ENCODE peak calls at places on chromosomes 16 and 17, in eight cellular contexts. One of them, this sample, is unnamed.

GRCh38 chr17:35189291-35189690 is 4.9 kb downstream of the SLC35G3 start:
- DNase-seq in stimulated activated CD8-positive, alpha-beta memory T cell treated with anti-CD3 and anti-CD28 coated beads, Interleukin-4, amount 100 ng/mL, for 24 hours: no peak
- DNase-seq in astrocyte of the cerebellum: no peak
- DNase-seq in retinal pigment epithelial cell: no peak
- DNase-seq in Caki2: no peak
- DNase-seq in central memory CD4-positive, alpha-beta T cell: no peak
- DNase-seq in Daoy: peak
- DNase-seq in neural crest cell: no peak
- DNase-seq in this sample: no peak

GRCh38 chr17:66281671-66282369 is 20.6 kb upstream of the PRKCA start:
- DNase-seq in Daoy: no peak
- DNase-seq in retinal pigment epithelial cell: no peak
- DNase-seq in astrocyte of the cerebellum: no peak
- DNase-seq in stimulated activated CD8-positive, alpha-beta memory T cell treated with anti-CD3 and anti-CD28 coated beads, Interleukin-4, amount 100 ng/mL, for 24 hours: no peak
- DNase-seq in central memory CD4-positive, alpha-beta T cell: no peak
- DNase-seq in neural crest cell: no peak
- DNase-seq in Caki2: no peak
- DNase-seq in this sample: no peak

GRCh38 chr16:86740817-86741799 is 162.8 kb downstream of the FOXL1 start:
- DNase-seq in Caki2: peak
- DNase-seq in stimulated activated CD8-positive, alpha-beta memory T cell treated with anti-CD3 and anti-CD28 coated beads, Interleukin-4, amount 100 ng/mL, for 24 hours: no peak
- DNase-seq in retinal pigment epithelial cell: peak
- DNase-seq in neural crest cell: peak
- DNase-seq in central memory CD4-positive, alpha-beta T cell: no peak
- DNase-seq in astrocyte of the cerebellum: peak
- DNase-seq in Daoy: peak
- DNase-seq in this sample: peak

GRCh38 chr17:2059125-2059836 is 4.4 kb downstream of the HIC1 start:
- DNase-seq in central memory CD4-positive, alpha-beta T cell: no peak
- DNase-seq in Daoy: no peak
- DNase-seq in retinal pigment epithelial cell: no peak
- DNase-seq in stimulated activated CD8-positive, alpha-beta memory T cell treated with anti-CD3 and anti-CD28 coated beads, Interleukin-4, amount 100 ng/mL, for 24 hours: no peak
- DNase-seq in Caki2: no peak
- DNase-seq in astrocyte of the cerebellum: no peak
- DNase-seq in neural crest cell: no peak
- DNase-seq in this sample: no peak

GRCh38 chr17:40028595-40028994 is 13.4 kb downstream of the CSF3 start:
- DNase-seq in neural crest cell: no peak
- DNase-seq in stimulated activated CD8-positive, alpha-beta memory T cell treated with anti-CD3 and anti-CD28 coated beads, Interleukin-4, amount 100 ng/mL, for 24 hours: no peak
- DNase-seq in retinal pigment epithelial cell: no peak
- DNase-seq in Daoy: no peak
- DNase-seq in astrocyte of the cerebellum: no peak
- DNase-seq in central memory CD4-positive, alpha-beta T cell: no peak
- DNase-seq in Caki2: no peak
- DNase-seq in this sample: no peak

GRCh38 chr17:1769826-1770477 is 8.1 kb downstream of the SERPINF1 start:
- DNase-seq in retinal pigment epithelial cell: no peak
- DNase-seq in Caki2: peak
- DNase-seq in stimulated activated CD8-positive, alpha-beta memory T cell treated with anti-CD3 and anti-CD28 coated beads, Interleukin-4, amount 100 ng/mL, for 24 hours: no peak
- DNase-seq in astrocyte of the cerebellum: no peak
- DNase-seq in Daoy: peak
- DNase-seq in central memory CD4-positive, alpha-beta T cell: no peak
- DNase-seq in neural crest cell: no peak
- DNase-seq in this sample: peak

GRCh38 chr17:740240-741055 is 8.1 kb downstream of the TLCD3A start:
- DNase-seq in retinal pigment epithelial cell: no peak
- DNase-seq in neural crest cell: no peak
- DNase-seq in stimulated activated CD8-positive, alpha-beta memory T cell treated with anti-CD3 and anti-CD28 coated beads, Interleukin-4, amount 100 ng/mL, for 24 hours: no peak
- DNase-seq in Daoy: no peak
- DNase-seq in central memory CD4-positive, alpha-beta T cell: peak
- DNase-seq in Caki2: no peak
- DNase-seq in astrocyte of the cerebellum: no peak
- DNase-seq in this sample: no peak

GRCh38 chr17:69853533-69854262 is 221.3 kb upstream of the KCNJ16 start:
- DNase-seq in retinal pigment epithelial cell: no peak
- DNase-seq in central memory CD4-positive, alpha-beta T cell: no peak
- DNase-seq in Daoy: no peak
- DNase-seq in stimulated activated CD8-positive, alpha-beta memory T cell treated with anti-CD3 and anti-CD28 coated beads, Interleukin-4, amount 100 ng/mL, for 24 hours: no peak
- DNase-seq in Caki2: no peak
- DNase-seq in neural crest cell: no peak
- DNase-seq in astrocyte of the cerebellum: no peak
- DNase-seq in this sample: no peak

GRCh38 chr16:73027655-73028220 is 20.2 kb downstream of the ZFHX3 start:
- DNase-seq in Caki2: no peak
- DNase-seq in retinal pigment epithelial cell: no peak
- DNase-seq in neural crest cell: no peak
- DNase-seq in Daoy: no peak
- DNase-seq in stimulated activated CD8-positive, alpha-beta memory T cell treated with anti-CD3 and anti-CD28 coated beads, Interleukin-4, amount 100 ng/mL, for 24 hours: no peak
- DNase-seq in central memory CD4-positive, alpha-beta T cell: no peak
- DNase-seq in astrocyte of the cerebellum: no peak
- DNase-seq in this sample: no peak

GRCh38 chr16:81808933-81809480 is 29.9 kb downstream of the PLCG2 start:
- DNase-seq in astrocyte of the cerebellum: no peak
- DNase-seq in Daoy: no peak
- DNase-seq in retinal pigment epithelial cell: no peak
- DNase-seq in neural crest cell: no peak
- DNase-seq in Caki2: no peak
- DNase-seq in central memory CD4-positive, alpha-beta T cell: no peak
- DNase-seq in stimulated activated CD8-positive, alpha-beta memory T cell treated with anti-CD3 and anti-CD28 coated beads, Interleukin-4, amount 100 ng/mL, for 24 hours: no peak
- DNase-seq in this sample: no peak

GRCh38 chr17:8300629-8301242 is 5.5 kb upstream of the SLC25A35 start:
- DNase-seq in Daoy: peak
- DNase-seq in central memory CD4-positive, alpha-beta T cell: peak
- DNase-seq in neural crest cell: peak
- DNase-seq in Caki2: peak
- DNase-seq in stimulated activated CD8-positive, alpha-beta memory T cell treated with anti-CD3 and anti-CD28 coated beads, Interleukin-4, amount 100 ng/mL, for 24 hours: peak
- DNase-seq in astrocyte of the cerebellum: peak
- DNase-seq in retinal pigment epithelial cell: no peak
- DNase-seq in this sample: peak

GRCh38 chr16:58022601-58023371 is 2.8 kb upstream of the MMP15 start:
- DNase-seq in Daoy: peak
- DNase-seq in central memory CD4-positive, alpha-beta T cell: no peak
- DNase-seq in neural crest cell: no peak
- DNase-seq in retinal pigment epithelial cell: no peak
- DNase-seq in stimulated activated CD8-positive, alpha-beta memory T cell treated with anti-CD3 and anti-CD28 coated beads, Interleukin-4, amount 100 ng/mL, for 24 hours: no peak
- DNase-seq in astrocyte of the cerebellum: peak
- DNase-seq in Caki2: peak
- DNase-seq in this sample: peak

GRCh38 chr17:81359218-81359617 is 36.0 kb upstream of the BAHCC1 start:
- DNase-seq in astrocyte of the cerebellum: no peak
- DNase-seq in stimulated activated CD8-positive, alpha-beta memory T cell treated with anti-CD3 and anti-CD28 coated beads, Interleukin-4, amount 100 ng/mL, for 24 hours: no peak
- DNase-seq in Daoy: no peak
- DNase-seq in Caki2: no peak
- DNase-seq in central memory CD4-positive, alpha-beta T cell: no peak
- DNase-seq in neural crest cell: no peak
- DNase-seq in retinal pigment epithelial cell: no peak
- DNase-seq in this sample: no peak

GRCh38 chr17:77681820-77682219 is 276.7 kb upstream of the TNRC6C start:
- DNase-seq in stimulated activated CD8-positive, alpha-beta memory T cell treated with anti-CD3 and anti-CD28 coated beads, Interleukin-4, amount 100 ng/mL, for 24 hours: no peak
- DNase-seq in retinal pigment epithelial cell: no peak
- DNase-seq in Caki2: no peak
- DNase-seq in neural crest cell: no peak
- DNase-seq in astrocyte of the cerebellum: peak
- DNase-seq in Daoy: no peak
- DNase-seq in central memory CD4-positive, alpha-beta T cell: no peak
- DNase-seq in this sample: no peak

GRCh38 chr16:86012221-86012620 is 113.3 kb downstream of the IRF8 start:
- DNase-seq in central memory CD4-positive, alpha-beta T cell: no peak
- DNase-seq in stimulated activated CD8-positive, alpha-beta memory T cell treated with anti-CD3 and anti-CD28 coated beads, Interleukin-4, amount 100 ng/mL, for 24 hours: no peak
- DNase-seq in Caki2: no peak
- DNase-seq in neural crest cell: no peak
- DNase-seq in astrocyte of the cerebellum: no peak
- DNase-seq in retinal pigment epithelial cell: no peak
- DNase-seq in Daoy: no peak
- DNase-seq in this sample: no peak

GRCh38 chr17:72843591-72843990 is 248.9 kb downstream of the SLC39A11 start:
- DNase-seq in Caki2: no peak
- DNase-seq in central memory CD4-positive, alpha-beta T cell: no peak
- DNase-seq in retinal pigment epithelial cell: no peak
- DNase-seq in neural crest cell: no peak
- DNase-seq in Daoy: no peak
- DNase-seq in astrocyte of the cerebellum: no peak
- DNase-seq in stimulated activated CD8-positive, alpha-beta memory T cell treated with anti-CD3 and anti-CD28 coated beads, Interleukin-4, amount 100 ng/mL, for 24 hours: no peak
- DNase-seq in this sample: peak

GRCh38 chr16:878071-878784 is 77.7 kb upstream of the GNG13 start:
- DNase-seq in astrocyte of the cerebellum: no peak
- DNase-seq in neural crest cell: no peak
- DNase-seq in retinal pigment epithelial cell: no peak
- DNase-seq in Daoy: peak
- DNase-seq in Caki2: no peak
- DNase-seq in central memory CD4-positive, alpha-beta T cell: no peak
- DNase-seq in stimulated activated CD8-positive, alpha-beta memory T cell treated with anti-CD3 and anti-CD28 coated beads, Interleukin-4, amount 100 ng/mL, for 24 hours: peak
- DNase-seq in this sample: no peak

GRCh38 chr16:66188786-66189725 is 177.4 kb upstream of the CDH5 start:
- DNase-seq in stimulated activated CD8-positive, alpha-beta memory T cell treated with anti-CD3 and anti-CD28 coated beads, Interleukin-4, amount 100 ng/mL, for 24 hours: no peak
- DNase-seq in Caki2: no peak
- DNase-seq in astrocyte of the cerebellum: peak
- DNase-seq in Daoy: peak
- DNase-seq in neural crest cell: no peak
- DNase-seq in central memory CD4-positive, alpha-beta T cell: no peak
- DNase-seq in retinal pigment epithelial cell: no peak
- DNase-seq in this sample: no peak

GRCh38 chr17:78822552-78822951 is 18.1 kb downstream of the USP36 start:
- DNase-seq in Caki2: no peak
- DNase-seq in stimulated activated CD8-positive, alpha-beta memory T cell treated with anti-CD3 and anti-CD28 coated beads, Interleukin-4, amount 100 ng/mL, for 24 hours: no peak
- DNase-seq in central memory CD4-positive, alpha-beta T cell: no peak
- DNase-seq in astrocyte of the cerebellum: peak
- DNase-seq in Daoy: peak
- DNase-seq in neural crest cell: no peak
- DNase-seq in retinal pigment epithelial cell: no peak
- DNase-seq in this sample: no peak

GRCh38 chr17:77049440-77049839 is 91.3 kb upstream of the SEC14L1 start:
- DNase-seq in central memory CD4-positive, alpha-beta T cell: no peak
- DNase-seq in neural crest cell: no peak
- DNase-seq in Daoy: peak
- DNase-seq in astrocyte of the cerebellum: no peak
- DNase-seq in Caki2: no peak
- DNase-seq in stimulated activated CD8-positive, alpha-beta memory T cell treated with anti-CD3 and anti-CD28 coated beads, Interleukin-4, amount 100 ng/mL, for 24 hours: no peak
- DNase-seq in retinal pigment epithelial cell: no peak
- DNase-seq in this sample: no peak

GRCh38 chr16:1311212-1311737 is 1.8 kb downstream of the UBE2I start:
- DNase-seq in retinal pigment epithelial cell: no peak
- DNase-seq in stimulated activated CD8-positive, alpha-beta memory T cell treated with anti-CD3 and anti-CD28 coated beads, Interleukin-4, amount 100 ng/mL, for 24 hours: no peak
- DNase-seq in Daoy: no peak
- DNase-seq in astrocyte of the cerebellum: no peak
- DNase-seq in central memory CD4-positive, alpha-beta T cell: no peak
- DNase-seq in neural crest cell: no peak
- DNase-seq in Caki2: no peak
- DNase-seq in this sample: no peak

GRCh38 chr16:84138824-84139627 is 6.0 kb downstream of the HSDL1 start:
- DNase-seq in central memory CD4-positive, alpha-beta T cell: no peak
- DNase-seq in Daoy: peak
- DNase-seq in Caki2: peak
- DNase-seq in retinal pigment epithelial cell: no peak
- DNase-seq in stimulated activated CD8-positive, alpha-beta memory T cell treated with anti-CD3 and anti-CD28 coated beads, Interleukin-4, amount 100 ng/mL, for 24 hours: no peak
- DNase-seq in astrocyte of the cerebellum: peak
- DNase-seq in neural crest cell: no peak
- DNase-seq in this sample: peak

GRCh38 chr17:74732042-74732846 is 4.8 kb upstream of the RAB37 start:
- DNase-seq in Caki2: no peak
- DNase-seq in retinal pigment epithelial cell: no peak
- DNase-seq in neural crest cell: no peak
- DNase-seq in Daoy: no peak
- DNase-seq in central memory CD4-positive, alpha-beta T cell: no peak
- DNase-seq in stimulated activated CD8-positive, alpha-beta memory T cell treated with anti-CD3 and anti-CD28 coated beads, Interleukin-4, amount 100 ng/mL, for 24 hours: no peak
- DNase-seq in astrocyte of the cerebellum: no peak
- DNase-seq in this sample: no peak

GRCh38 chr16:49643429-49644142 is 212.3 kb downstream of the ZNF423 start:
- DNase-seq in Daoy: peak
- DNase-seq in central memory CD4-positive, alpha-beta T cell: no peak
- DNase-seq in neural crest cell: no peak
- DNase-seq in retinal pigment epithelial cell: peak
- DNase-seq in Caki2: no peak
- DNase-seq in astrocyte of the cerebellum: peak
- DNase-seq in stimulated activated CD8-positive, alpha-beta memory T cell treated with anti-CD3 and anti-CD28 coated beads, Interleukin-4, amount 100 ng/mL, for 24 hours: no peak
- DNase-seq in this sample: peak

GRCh38 chr16:50762241-50762640 is 20.4 kb downstream of the CYLD start:
- DNase-seq in central memory CD4-positive, alpha-beta T cell: no peak
- DNase-seq in astrocyte of the cerebellum: no peak
- DNase-seq in neural crest cell: no peak
- DNase-seq in retinal pigment epithelial cell: no peak
- DNase-seq in Caki2: no peak
- DNase-seq in Daoy: no peak
- DNase-seq in stimulated activated CD8-positive, alpha-beta memory T cell treated with anti-CD3 and anti-CD28 coated beads, Interleukin-4, amount 100 ng/mL, for 24 hours: no peak
- DNase-seq in this sample: no peak

GRCh38 chr16:47979783-47980182 is 176.0 kb downstream of the ABCC12 start:
- DNase-seq in stimulated activated CD8-positive, alpha-beta memory T cell treated with anti-CD3 and anti-CD28 coated beads, Interleukin-4, amount 100 ng/mL, for 24 hours: no peak
- DNase-seq in neural crest cell: no peak
- DNase-seq in astrocyte of the cerebellum: no peak
- DNase-seq in central memory CD4-positive, alpha-beta T cell: no peak
- DNase-seq in Caki2: no peak
- DNase-seq in retinal pigment epithelial cell: no peak
- DNase-seq in Daoy: no peak
- DNase-seq in this sample: no peak

GRCh38 chr16:29023279-29024278 is 38.7 kb downstream of the LAT start:
- DNase-seq in astrocyte of the cerebellum: no peak
- DNase-seq in Daoy: peak
- DNase-seq in Caki2: no peak
- DNase-seq in retinal pigment epithelial cell: no peak
- DNase-seq in stimulated activated CD8-positive, alpha-beta memory T cell treated with anti-CD3 and anti-CD28 coated beads, Interleukin-4, amount 100 ng/mL, for 24 hours: no peak
- DNase-seq in central memory CD4-positive, alpha-beta T cell: no peak
- DNase-seq in neural crest cell: no peak
- DNase-seq in this sample: peak